ENCODE peak calls at places on chromosomes 16 and 17, in four cellular contexts. A is occipital lobe, C is RPMI7951, P is AG08396. M is an unnamed sample.

GRCh38 chr17:4609761-4610160 is 25.4 kb downstream of the SMTNL2 start:
- DNase-seq in A (no peak), C (no peak), P (no peak), M (no peak)

GRCh38 chr17:78558181-78558850 is 18.9 kb downstream of the DNAH17 start:
- DNase-seq in A (no peak), C (peak; percentile 29), P (peak; percentile 59), M (peak; percentile 46)

GRCh38 chr16:67456383-67457140 is 24.4 kb downstream of the ATP6V0D1 start:
- DNase-seq in A (no peak), C (no peak), P (peak; percentile 87), M (peak; percentile 46)

GRCh38 chr16:703406-703805 is 2.2 kb downstream of the FBXL16 start:
- DNase-seq in A (no peak), C (no peak), P (no peak), M (no peak)

GRCh38 chr17:40551091-40551873 is 14.0 kb downstream of the CCR7 start:
- DNase-seq in A (no peak), C (peak; percentile 49), P (peak; percentile 84), M (peak; percentile 81)

GRCh38 chr16:1887711-1888354 is 15.9 kb upstream of the MEIOB start:
- DNase-seq in A (no peak), C (peak; percentile 10), P (no peak), M (no peak)

GRCh38 chr16:57784334-57784733 is 18.0 kb downstream of the KIFC3 start:
- DNase-seq in A (no peak), C (no peak), P (no peak), M (no peak)

GRCh38 chr17:74512624-74513084 is 18.6 kb downstream of the CD300LB start:
- DNase-seq in A (no peak), C (peak; percentile 85), P (no peak), M (peak; percentile 8)

GRCh38 chr17:63275318-63275967 is 170.7 kb downstream of the CYB561 start:
- DNase-seq in A (no peak), C (peak; percentile 95), P (peak; percentile 67), M (peak; percentile 100)

GRCh38 chr17:4533522-4534502 is 21.4 kb downstream of the MYBBP1A start:
- DNase-seq in A (peak; percentile 90), C (peak; percentile 52), P (no peak), M (peak; percentile 21)

GRCh38 chr16:30473231-30474061 is 904 bp downstream of the ITGAL start:
- DNase-seq in A (no peak), C (no peak), P (no peak), M (no peak)

GRCh38 chr16:55494994-55495421 is 13.9 kb upstream of the LPCAT2 start:
- DNase-seq in A (peak; percentile 28), C (peak; percentile 97), P (peak; percentile 76), M (peak; percentile 83)

GRCh38 chr17:40501499-40501911 is at the start of gene TNS4:
- DNase-seq in A (no peak), C (no peak), P (no peak), M (no peak)

GRCh38 chr16:50121278-50121677 is 31.8 kb upstream of the TENT4B start:
- DNase-seq in A (no peak), C (no peak), P (no peak), M (no peak)

GRCh38 chr16:62965831-62966230 is 929.6 kb upstream of the CDH8 start:
- DNase-seq in A (no peak), C (no peak), P (no peak), M (no peak)

GRCh38 chr17:79965806-79966205 is 69.9 kb downstream of the TBC1D16 start:
- DNase-seq in A (peak; percentile 63), C (peak; percentile 20), P (no peak), M (no peak)

GRCh38 chr17:67328026-67328425 is 38.4 kb downstream of the PSMD12 start:
- DNase-seq in A (no peak), C (no peak), P (no peak), M (no peak)

GRCh38 chr17:14061666-14062560 is 7.4 kb upstream of the COX10 start:
- DNase-seq in A (no peak), C (peak; percentile 76), P (peak; percentile 77), M (peak; percentile 90)

GRCh38 chr17:34581446-34582184 is 2.2 kb downstream of the TMEM132E start:
- DNase-seq in A (no peak), C (no peak), P (no peak), M (no peak)

GRCh38 chr17:81368161-81368560 is 27.1 kb upstream of the BAHCC1 start:
- DNase-seq in A (no peak), C (no peak), P (no peak), M (no peak)

GRCh38 chr17:4509923-4510614 is 11.4 kb downstream of the SPNS2 start:
- DNase-seq in A (peak; percentile 34), C (peak; percentile 79), P (no peak), M (no peak)

GRCh38 chr16:57123216-57123968 is 31.0 kb downstream of the CPNE2 start:
- DNase-seq in A (no peak), C (no peak), P (no peak), M (peak; percentile 30)

GRCh38 chr16:81003610-81004460 is 2.9 kb downstream of the CMC2 start:
- DNase-seq in A (no peak), C (peak; percentile 32), P (no peak), M (peak; percentile 8)

GRCh38 chr17:63680700-63681099 is 19.2 kb downstream of the LIMD2 start:
- DNase-seq in A (no peak), C (no peak), P (no peak), M (no peak)

M was measured in ELR.